ENCODE peak calls at places on chromosomes 2 and 18, in four cellular contexts. G is HT1080, M is cardiac fibroblast, X is fibroblast of lung. O is an unnamed sample.

GRCh38 chr2:12348216-12348615 is 368.5 kb upstream of the TRIB2 start:
- DNase-seq in X (no peak), G (no peak), M (no peak), O (peak; percentile 62)

GRCh38 chr2:43605079-43605655 is 9.3 kb upstream of the THADA start:
- DNase-seq in G (peak; percentile 39), M (peak; percentile 76), X (peak; percentile 57), O (peak; percentile 44)

GRCh38 chr2:238899386-238899785 is 51.5 kb downstream of the TWIST2 start:
- DNase-seq in X (no peak), M (no peak), G (no peak), O (no peak)

GRCh38 chr2:120448961-120449421 is 103.1 kb downstream of the INHBB start:
- DNase-seq in X (no peak), G (no peak), M (no peak), O (no peak)

GRCh38 chr18:73564073-73564472 is 583.6 kb downstream of the FBXO15 start:
- DNase-seq in M (peak; percentile 70), G (peak; percentile 85), X (peak; percentile 82), O (peak; percentile 37)

GRCh38 chr18:76619342-76620315 is 124.6 kb upstream of the ZNF516 start:
- DNase-seq in M (peak; percentile 78), G (no peak), X (peak; percentile 88), O (peak; percentile 36)

GRCh38 chr18:13184396-13184795 is 34.2 kb upstream of the LDLRAD4 start:
- DNase-seq in M (no peak), G (no peak), X (no peak), O (no peak)

GRCh38 chr2:215218587-215219577 is 80.5 kb upstream of the ABCA12 start:
- DNase-seq in X (no peak), M (peak; percentile 63), G (peak; percentile 4), O (peak; percentile 36)

GRCh38 chr2:119305497-119306195 is 61.0 kb downstream of the C2orf76 start:
- DNase-seq in X (no peak), G (no peak), M (no peak), O (no peak)

GRCh38 chr18:79574938-79575525 is 104.6 kb upstream of the CTDP1 start:
- DNase-seq in G (no peak), M (no peak), X (no peak), O (no peak)

GRCh38 chr2:232891621-232892071 is 21.6 kb downstream of the SNORC start:
- DNase-seq in X (peak; percentile 87), M (peak; percentile 76), G (no peak), O (peak; percentile 30)

GRCh38 chr2:9071032-9071431 is 67.5 kb upstream of the MBOAT2 start:
- DNase-seq in M (no peak), X (peak; percentile 94), G (peak; percentile 98), O (peak; percentile 93)

GRCh38 chr2:96202152-96202856 is 6.3 kb downstream of the STARD7 start:
- DNase-seq in X (peak; percentile 36), G (no peak), M (no peak), O (no peak)

O was measured in RWPE1.